ENCODE peak calls at places on chromosomes 6 and 20, in seven cellular contexts. M is fibroblast of the aortic adventitia, F is neural progenitor cell, J is GM06990, B is breast epithelium, S is HL-60, T is BJ. L is an unnamed sample.

GRCh38 chr6:151747890-151748289 is 59.6 kb upstream of the ESR1 start:
- DNase-seq in M (peak; percentile 59), F (no peak), J (no peak), B (no peak), S (no peak), T (no peak), L (peak; percentile 15)

GRCh38 chr6:111356551-111356950 is 126.5 kb downstream of the REV3L start:
- DNase-seq in M (no peak), F (no peak), J (no peak), B (no peak), S (no peak), T (no peak), L (no peak)

GRCh38 chr20:62201173-62202082 is 18.6 kb downstream of the MTG2 start:
- DNase-seq in M (no peak), F (no peak), J (peak; percentile 43), B (no peak), S (no peak), T (no peak), L (no peak)

GRCh38 chr6:155103816-155104366 is 108.8 kb downstream of the TIAM2 start:
- DNase-seq in M (peak; percentile 46), F (no peak), J (no peak), B (no peak), S (no peak), T (no peak), L (peak; percentile 64)

GRCh38 chr6:122033564-122034181 is 365.8 kb upstream of the HSF2 start:
- DNase-seq in M (peak; percentile 88), F (peak; percentile 82), J (no peak), B (no peak), S (peak; percentile 1), T (no peak), L (peak; percentile 78)

GRCh38 chr6:138088307-138088744 is 18.9 kb downstream of the PERP start:
- DNase-seq in M (peak; percentile 73), F (no peak), J (no peak), B (no peak), S (no peak), T (peak; percentile 86), L (peak; percentile 72)

GRCh38 chr6:36120979-36121706 is 9.2 kb upstream of the MAPK13 start:
- DNase-seq in M (peak; percentile 40), F (no peak), J (peak; percentile 50), B (peak; percentile 81), S (peak; percentile 45), T (no peak), L (peak; percentile 47)

GRCh38 chr20:50199703-50200102 is 9.1 kb downstream of the CEBPB start:
- DNase-seq in M (no peak), F (no peak), J (no peak), B (no peak), S (no peak), T (no peak), L (no peak)

GRCh38 chr20:63691711-63692435 is 4.6 kb upstream of the TNFRSF6B start:
- DNase-seq in M (no peak), F (no peak), J (no peak), B (no peak), S (no peak), T (no peak), L (no peak)

GRCh38 chr20:63703976-63704748 is 3.6 kb downstream of the ARFRP1 start:
- DNase-seq in M (no peak), F (no peak), J (no peak), B (no peak), S (no peak), T (no peak), L (no peak)

GRCh38 chr20:37992802-37993538 is 40.3 kb downstream of the TTI1 start:
- DNase-seq in M (peak; percentile 81), F (peak; percentile 47), J (no peak), B (no peak), S (peak; percentile 25), T (peak; percentile 74), L (peak; percentile 93)

GRCh38 chr6:21102201-21102600 is 491.4 kb upstream of the SOX4 start:
- DNase-seq in M (no peak), F (no peak), J (no peak), B (no peak), S (no peak), T (no peak), L (no peak)

GRCh38 chr6:153150767-153151440 is 19.8 kb upstream of the RGS17 start:
- DNase-seq in M (no peak), F (no peak), J (no peak), B (no peak), S (no peak), T (no peak), L (no peak)

GRCh38 chr6:55286824-55287223 is 40.4 kb upstream of the GFRAL start:
- DNase-seq in M (no peak), F (no peak), J (no peak), B (no peak), S (peak; percentile 14), T (no peak), L (no peak)

GRCh38 chr6:163820745-163821456 is 406.4 kb downstream of the QKI start:
- DNase-seq in M (no peak), F (no peak), J (no peak), B (no peak), S (no peak), T (no peak), L (no peak)

GRCh38 chr6:148577687-148578488 is 168.9 kb upstream of the UST start:
- DNase-seq in M (peak; percentile 85), F (peak; percentile 93), J (peak; percentile 69), B (peak; percentile 76), S (no peak), T (no peak), L (peak; percentile 84)

GRCh38 chr6:978937-979685 is 286.2 kb upstream of the EXOC2 start:
- DNase-seq in M (no peak), F (no peak), J (no peak), B (no peak), S (no peak), T (no peak), L (peak; percentile 44)

GRCh38 chr6:30544666-30545272 is 11.5 kb downstream of the GNL1 start:
- DNase-seq in M (peak; percentile 78), F (peak; percentile 67), J (no peak), B (no peak), S (no peak), T (no peak), L (peak; percentile 70)

GRCh38 chr20:53581444-53582311 is 12.0 kb downstream of the ZNF217 start:
- DNase-seq in M (no peak), F (no peak), J (peak; percentile 52), B (peak; percentile 48), S (peak; percentile 70), T (no peak), L (no peak)
- H3K4me3 ChIP-seq in M (no peak overlapping the region), F (no peak overlapping the region), J (peak overlapping the region; percentile 60), B (peak overlapping the region; percentile 17), S (peak overlapping the region; percentile 39), T (no peak overlapping the region), L (no peak overlapping the region)

GRCh38 chr6:22248513-22249308 is 48.1 kb downstream of the PRL start:
- DNase-seq in M (peak; percentile 83), F (no peak), J (no peak), B (no peak), S (no peak), T (no peak), L (no peak)
- TF ChIP-seq CTCF in M (no peak), F (no peak), J (no peak), B (no peak), S (no peak), T (no peak), L (no peak)

GRCh38 chr6:165443462-165443861 is 134.1 kb upstream of the C6orf118 start:
- DNase-seq in M (no peak), F (no peak), J (no peak), B (no peak), S (no peak), T (no peak), L (no peak)
- H3K4me3 ChIP-seq in M (no peak overlapping the region), F (no peak overlapping the region), J (no peak overlapping the region), B (no peak overlapping the region), S (no peak overlapping the region), T (no peak overlapping the region), L (no peak overlapping the region)

GRCh38 chr6:158038291-158039177 is 56.9 kb downstream of the SYNJ2 start:
- DNase-seq in M (no peak), F (no peak), J (no peak), B (no peak), S (no peak), T (no peak), L (no peak)

GRCh38 chr6:158040804-158041347 is 59.2 kb downstream of the SYNJ2 start:
- DNase-seq in M (no peak), F (no peak), J (no peak), B (no peak), S (no peak), T (no peak), L (no peak)

GRCh38 chr6:158040051-158040803 is 58.6 kb downstream of the SYNJ2 start:
- DNase-seq in M (peak; percentile 99), F (no peak), J (no peak), B (no peak), S (peak; percentile 57), T (peak; percentile 92), L (peak; percentile 90)

GRCh38 chr6:158039178-158039557 is 57.5 kb downstream of the SYNJ2 start:
- DNase-seq in M (no peak), F (peak; percentile 21), J (no peak), B (no peak), S (no peak), T (no peak), L (no peak)

GRCh38 chr6:158039571-158040050 is 57.9 kb downstream of the SYNJ2 start:
- DNase-seq in M (no peak), F (no peak), J (no peak), B (no peak), S (no peak), T (no peak), L (no peak)
- TF ChIP-seq CTCF in M (no peak), F (no peak), J (no peak), B (no peak), S (no peak), T (no peak), L (no peak)

GRCh38 chr6:27073441-27073840 is 174.1 kb upstream of the PRSS16 start:
- DNase-seq in M (no peak), F (no peak), J (no peak), B (no peak), S (no peak), T (no peak), L (no peak)

GRCh38 chr6:27081188-27081587 is 166.3 kb upstream of the PRSS16 start:
- DNase-seq in M (no peak), F (no peak), J (no peak), B (no peak), S (no peak), T (no peak), L (no peak)

GRCh38 chr6:27081931-27082330 is 165.6 kb upstream of the PRSS16 start:
- DNase-seq in M (no peak), F (no peak), J (no peak), B (no peak), S (no peak), T (no peak), L (no peak)

GRCh38 chr6:27076116-27076515 is 171.4 kb upstream of the PRSS16 start:
- DNase-seq in M (no peak), F (no peak), J (no peak), B (no peak), S (no peak), T (no peak), L (no peak)

GRCh38 chr6:27078734-27079357 is 168.7 kb upstream of the PRSS16 start:
- DNase-seq in M (peak; percentile 79), F (peak; percentile 75), J (peak; percentile 28), B (no peak), S (peak; percentile 13), T (peak; percentile 4), L (peak; percentile 65)
- H3K4me3 ChIP-seq in M (peak overlapping the region; percentile 23), F (peak overlapping the region; percentile 71), J (peak overlapping the region; percentile 62), B (peak overlapping the region; percentile 37), S (peak overlapping the region; percentile 21), T (peak overlapping the region; percentile 14), L (peak overlapping the region; percentile 28)